ENCODE peak calls at places on chromosomes 5 and 9, in five cellular contexts. One of them, this sample, is unnamed.

GRCh38 chr9:116737137-116737546 is 50.0 kb downstream of the TRIM32 start:
- DNase-seq in A549: peak; percentile 79
- DNase-seq in fibroblast of villous mesenchyme: peak; percentile 73
- DNase-seq in astrocyte of the spinal cord: peak; percentile 60
- DNase-seq in body of pancreas: peak; percentile 88
- DNase-seq in this sample: peak; percentile 45

GRCh38 chr9:96327694-96328352 is 25.8 kb upstream of the HSD17B3 start:
- DNase-seq in A549: peak; percentile 50
- DNase-seq in fibroblast of villous mesenchyme: peak; percentile 64
- DNase-seq in astrocyte of the spinal cord: peak; percentile 69
- DNase-seq in body of pancreas: peak; percentile 58
- DNase-seq in this sample: peak; percentile 46

GRCh38 chr9:95055851-95056551 is 261.5 kb downstream of the FANCC start:
- DNase-seq in A549: no peak
- DNase-seq in fibroblast of villous mesenchyme: peak; percentile 71
- DNase-seq in astrocyte of the spinal cord: peak; percentile 65
- DNase-seq in body of pancreas: no peak
- DNase-seq in this sample: peak; percentile 72

GRCh38 chr9:37776328-37776727 is 8.5 kb downstream of the EXOSC3 start:
- DNase-seq in A549: no peak
- DNase-seq in fibroblast of villous mesenchyme: peak; percentile 32
- DNase-seq in astrocyte of the spinal cord: peak; percentile 25
- DNase-seq in body of pancreas: no peak
- DNase-seq in this sample: peak; percentile 46

GRCh38 chr5:84119252-84119651 is 265.4 kb downstream of the EDIL3 start:
- DNase-seq in A549: no peak
- DNase-seq in fibroblast of villous mesenchyme: no peak
- DNase-seq in astrocyte of the spinal cord: no peak
- DNase-seq in body of pancreas: no peak
- DNase-seq in this sample: no peak

GRCh38 chr5:71790433-71790832 is 71.4 kb downstream of the CARTPT start:
- DNase-seq in A549: no peak
- DNase-seq in fibroblast of villous mesenchyme: no peak
- DNase-seq in astrocyte of the spinal cord: no peak
- DNase-seq in body of pancreas: no peak
- DNase-seq in this sample: no peak

GRCh38 chr9:128552744-128553221 is 396 bp downstream of the SPTAN1 start:
- DNase-seq in A549: peak; percentile 24
- DNase-seq in fibroblast of villous mesenchyme: peak; percentile 32
- DNase-seq in astrocyte of the spinal cord: peak; percentile 30
- DNase-seq in body of pancreas: peak; percentile 65
- DNase-seq in this sample: peak; percentile 60

GRCh38 chr5:126195410-126196100 is 227.7 kb upstream of the GRAMD2B start:
- DNase-seq in A549: no peak
- DNase-seq in fibroblast of villous mesenchyme: no peak
- DNase-seq in astrocyte of the spinal cord: peak; percentile 5
- DNase-seq in body of pancreas: no peak
- DNase-seq in this sample: peak; percentile 24

GRCh38 chr9:108671156-108671555 is 184.6 kb downstream of the ACTL7B start:
- DNase-seq in A549: peak; percentile 45
- DNase-seq in fibroblast of villous mesenchyme: peak; percentile 37
- DNase-seq in astrocyte of the spinal cord: no peak
- DNase-seq in body of pancreas: no peak
- DNase-seq in this sample: peak; percentile 14

GRCh38 chr9:121073038-121073437 is 1.7 kb upstream of the CNTRL start:
- DNase-seq in A549: peak; percentile 41
- DNase-seq in fibroblast of villous mesenchyme: peak; percentile 59
- DNase-seq in astrocyte of the spinal cord: peak; percentile 38
- DNase-seq in body of pancreas: peak; percentile 27
- DNase-seq in this sample: peak; percentile 68

GRCh38 chr9:120659209-120659608 is 55.1 kb downstream of the MEGF9 start:
- DNase-seq in A549: no peak
- DNase-seq in fibroblast of villous mesenchyme: no peak
- DNase-seq in astrocyte of the spinal cord: no peak
- DNase-seq in body of pancreas: no peak
- DNase-seq in this sample: no peak

GRCh38 chr9:129584136-129584535 is 36.8 kb downstream of the C9orf50 start:
- DNase-seq in A549: peak; percentile 86
- DNase-seq in fibroblast of villous mesenchyme: peak; percentile 88
- DNase-seq in astrocyte of the spinal cord: peak; percentile 79
- DNase-seq in body of pancreas: peak; percentile 73
- DNase-seq in this sample: peak; percentile 88

GRCh38 chr9:107274953-107275422 is 8.1 kb upstream of the RAD23B start:
- DNase-seq in A549: peak; percentile 74
- DNase-seq in fibroblast of villous mesenchyme: peak; percentile 95
- DNase-seq in astrocyte of the spinal cord: peak; percentile 96
- DNase-seq in body of pancreas: no peak
- DNase-seq in this sample: peak; percentile 97

GRCh38 chr5:174997688-174998087 is 273.3 kb downstream of the MSX2 start:
- DNase-seq in A549: no peak
- DNase-seq in fibroblast of villous mesenchyme: no peak
- DNase-seq in astrocyte of the spinal cord: no peak
- DNase-seq in body of pancreas: no peak
- DNase-seq in this sample: no peak

GRCh38 chr5:180607861-180608571 is 16.7 kb upstream of the SCGB3A1 start:
- DNase-seq in A549: no peak
- DNase-seq in fibroblast of villous mesenchyme: peak; percentile 1
- DNase-seq in astrocyte of the spinal cord: no peak
- DNase-seq in body of pancreas: no peak
- DNase-seq in this sample: no peak

GRCh38 chr9:89149726-89150125 is 28.9 kb downstream of the SHC3 start:
- DNase-seq in A549: no peak
- DNase-seq in fibroblast of villous mesenchyme: no peak
- DNase-seq in astrocyte of the spinal cord: peak; percentile 54
- DNase-seq in body of pancreas: no peak
- DNase-seq in this sample: peak; percentile 72

GRCh38 chr5:57004800-57005199 is 52.9 kb upstream of the MIER3 start:
- DNase-seq in A549: peak; percentile 24
- DNase-seq in fibroblast of villous mesenchyme: no peak
- DNase-seq in astrocyte of the spinal cord: no peak
- DNase-seq in body of pancreas: no peak
- DNase-seq in this sample: no peak

GRCh38 chr9:126126012-126126411 is 200.6 kb upstream of the MVB12B start:
- DNase-seq in A549: no peak
- DNase-seq in fibroblast of villous mesenchyme: no peak
- DNase-seq in astrocyte of the spinal cord: no peak
- DNase-seq in body of pancreas: no peak
- DNase-seq in this sample: no peak

GRCh38 chr9:14437336-14438231 is 123.6 kb upstream of the NFIB start:
- DNase-seq in A549: no peak
- DNase-seq in fibroblast of villous mesenchyme: no peak
- DNase-seq in astrocyte of the spinal cord: no peak
- DNase-seq in body of pancreas: no peak
- DNase-seq in this sample: peak; percentile 14

GRCh38 chr5:175824621-175825020 is 46.8 kb upstream of the CPLX2 start:
- DNase-seq in A549: no peak
- DNase-seq in fibroblast of villous mesenchyme: no peak
- DNase-seq in astrocyte of the spinal cord: no peak
- DNase-seq in body of pancreas: no peak
- DNase-seq in this sample: no peak

GRCh38 chr5:1877434-1878049 is 5.2 kb downstream of the IRX4 start:
- DNase-seq in A549: no peak
- DNase-seq in fibroblast of villous mesenchyme: no peak
- DNase-seq in astrocyte of the spinal cord: no peak
- DNase-seq in body of pancreas: no peak
- DNase-seq in this sample: no peak

GRCh38 chr5:116629168-116629567 is 54.5 kb upstream of the SEMA6A start:
- DNase-seq in A549: no peak
- DNase-seq in fibroblast of villous mesenchyme: no peak
- DNase-seq in astrocyte of the spinal cord: no peak
- DNase-seq in body of pancreas: no peak
- DNase-seq in this sample: no peak

GRCh38 chr5:29016067-29016466 is 1977.7 kb upstream of the CDH9 start:
- DNase-seq in A549: peak; percentile 25
- DNase-seq in fibroblast of villous mesenchyme: no peak
- DNase-seq in astrocyte of the spinal cord: no peak
- DNase-seq in body of pancreas: no peak
- DNase-seq in this sample: no peak

GRCh38 chr5:134139377-134139851 is 24.9 kb downstream of the TCF7 start:
- DNase-seq in A549: no peak
- DNase-seq in fibroblast of villous mesenchyme: no peak
- DNase-seq in astrocyte of the spinal cord: no peak
- DNase-seq in body of pancreas: peak; percentile 4
- DNase-seq in this sample: no peak

GRCh38 chr9:125568616-125569015 is 138.4 kb downstream of the MAPKAP1 start:
- DNase-seq in A549: no peak
- DNase-seq in fibroblast of villous mesenchyme: peak; percentile 39
- DNase-seq in astrocyte of the spinal cord: no peak
- DNase-seq in body of pancreas: no peak
- DNase-seq in this sample: peak; percentile 31

GRCh38 chr5:68562308-68562707 is 346.8 kb downstream of the PIK3R1 start:
- DNase-seq in A549: no peak
- DNase-seq in fibroblast of villous mesenchyme: peak; percentile 45
- DNase-seq in astrocyte of the spinal cord: peak; percentile 64
- DNase-seq in body of pancreas: peak; percentile 77
- DNase-seq in this sample: peak; percentile 58

DNA sequence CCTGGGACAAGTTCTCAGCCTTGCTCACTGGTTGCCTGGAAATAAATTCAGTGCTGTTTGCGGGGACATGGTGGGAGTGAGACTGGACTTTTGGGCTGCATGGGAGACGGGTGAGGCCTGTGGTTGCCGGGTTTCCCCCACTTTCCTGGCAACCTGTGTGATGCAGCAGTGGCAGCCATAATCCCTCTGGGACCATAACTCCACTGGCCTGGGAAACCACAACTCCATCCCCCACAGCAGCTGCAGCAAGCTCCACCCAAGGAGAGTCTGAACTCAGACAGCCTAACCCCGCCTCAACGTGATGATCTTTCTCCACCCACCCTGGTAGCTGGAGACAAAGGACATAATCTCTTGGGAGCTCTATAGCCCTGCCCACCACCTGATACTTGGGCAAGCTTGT is 349.9 kb downstream of the PIK3R1 start:
- DNase-seq in A549: no peak
- DNase-seq in fibroblast of villous mesenchyme: no peak
- DNase-seq in astrocyte of the spinal cord: no peak
- DNase-seq in body of pancreas: no peak
- DNase-seq in this sample: no peak
- TF ChIP-seq CTCF in A549: no peak
- TF ChIP-seq CTCF in fibroblast of villous mesenchyme: no peak
- TF ChIP-seq CTCF in astrocyte of the spinal cord: no peak
- TF ChIP-seq CTCF in body of pancreas: no peak
- TF ChIP-seq CTCF in this sample: no peak

DNA sequence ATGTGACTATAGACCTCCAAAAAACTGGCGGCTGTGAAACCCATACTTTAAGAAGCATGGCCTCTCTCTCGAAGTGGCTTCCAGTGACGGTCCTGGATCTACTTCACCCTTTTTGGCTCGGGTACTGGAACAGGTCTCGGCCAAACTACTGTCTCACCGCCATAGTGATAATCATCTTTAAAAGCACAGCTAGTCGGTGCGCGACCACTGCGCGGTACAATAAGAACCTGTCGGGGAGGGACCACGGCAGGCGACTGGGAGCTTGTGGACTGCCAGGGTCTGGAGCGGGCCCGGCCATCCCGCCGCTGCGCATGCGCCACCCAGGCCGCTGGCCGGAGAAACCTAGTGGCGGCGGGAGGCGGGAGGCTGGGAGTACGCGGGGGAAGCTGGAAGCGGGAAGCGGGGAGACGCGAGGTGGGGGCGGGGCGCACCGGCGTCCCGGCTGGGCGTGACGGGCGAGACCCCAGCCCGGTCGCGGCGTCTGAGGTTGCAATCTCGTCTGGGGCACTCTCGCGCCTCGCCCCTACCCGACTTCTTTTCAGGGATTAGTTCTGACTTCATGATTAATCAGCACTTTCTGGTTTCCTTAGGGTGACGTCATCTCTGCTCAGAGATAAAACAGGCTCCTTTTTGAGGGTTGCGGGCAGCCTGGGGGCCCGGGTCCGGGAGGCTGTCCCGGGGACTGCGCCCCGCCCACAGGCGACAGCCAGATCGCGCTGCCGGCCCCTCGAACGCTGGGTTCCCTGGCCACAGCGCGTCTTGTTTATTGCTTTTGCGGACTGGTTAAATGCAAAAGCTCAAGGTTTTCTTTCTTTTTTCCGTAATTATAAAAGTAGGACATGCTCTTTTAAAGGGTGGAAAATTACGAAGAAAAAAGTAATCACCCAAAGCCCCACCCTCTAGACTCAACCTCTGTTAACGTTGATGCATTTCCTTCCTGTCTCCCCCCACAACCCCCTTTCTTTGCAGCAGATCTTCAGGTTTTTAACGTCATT is 266.8 kb downstream of the CWC27 start:
- DNase-seq in A549: peak; percentile 89
- DNase-seq in fibroblast of villous mesenchyme: peak; percentile 97
- DNase-seq in astrocyte of the spinal cord: peak; percentile 94
- DNase-seq in body of pancreas: peak; percentile 92
- DNase-seq in this sample: peak; percentile 95
- H3K4me3 ChIP-seq in A549: peak overlapping the region; percentile 55
- H3K4me3 ChIP-seq in fibroblast of villous mesenchyme: peak overlapping the region; percentile 60
- H3K4me3 ChIP-seq in astrocyte of the spinal cord: peak overlapping the region; percentile 46
- H3K4me3 ChIP-seq in body of pancreas: peak overlapping the region; percentile 50
- H3K4me3 ChIP-seq in this sample: peak overlapping the region; percentile 62

DNA sequence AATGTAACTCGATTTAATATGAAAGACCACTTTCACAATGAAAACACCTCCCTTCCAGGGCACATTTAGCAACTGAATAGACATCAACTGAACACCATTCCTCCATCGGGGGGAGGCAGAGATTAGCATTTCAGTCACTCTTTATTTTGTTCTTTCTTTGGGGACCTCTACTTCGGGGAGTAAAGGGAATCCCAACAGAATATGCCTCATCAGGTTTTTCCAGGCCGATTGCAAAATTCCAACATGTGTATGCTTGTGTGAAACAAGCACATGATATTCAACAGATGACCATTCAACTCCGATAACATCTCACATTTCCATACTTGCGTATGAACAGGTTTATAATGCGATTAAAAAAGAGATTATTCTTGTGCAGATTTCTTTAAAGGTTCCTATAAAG is 124.2 kb upstream of the RETREG1 start:
- DNase-seq in A549: no peak
- DNase-seq in fibroblast of villous mesenchyme: peak; percentile 93
- DNase-seq in astrocyte of the spinal cord: peak; percentile 14
- DNase-seq in body of pancreas: no peak
- DNase-seq in this sample: peak; percentile 12
- TF ChIP-seq CTCF in A549: no peak
- TF ChIP-seq CTCF in fibroblast of villous mesenchyme: no peak
- TF ChIP-seq CTCF in astrocyte of the spinal cord: no peak
- TF ChIP-seq CTCF in body of pancreas: no peak
- TF ChIP-seq CTCF in this sample: no peak

GRCh38 chr9:136242908-136243525 is 2.6 kb downstream of the QSOX2 start:
- DNase-seq in A549: peak; percentile 25
- DNase-seq in fibroblast of villous mesenchyme: no peak
- DNase-seq in astrocyte of the spinal cord: no peak
- DNase-seq in body of pancreas: no peak
- DNase-seq in this sample: peak; percentile 34
- H3K4me3 ChIP-seq in A549: no peak overlapping the region
- H3K4me3 ChIP-seq in fibroblast of villous mesenchyme: no peak overlapping the region
- H3K4me3 ChIP-seq in astrocyte of the spinal cord: no peak overlapping the region
- H3K4me3 ChIP-seq in body of pancreas: no peak overlapping the region
- H3K4me3 ChIP-seq in this sample: no peak overlapping the region

GRCh38 chr5:68531970-68532369 is 316.4 kb downstream of the PIK3R1 start:
- DNase-seq in A549: no peak
- DNase-seq in fibroblast of villous mesenchyme: no peak
- DNase-seq in astrocyte of the spinal cord: no peak
- DNase-seq in body of pancreas: no peak
- DNase-seq in this sample: no peak
- TF ChIP-seq CTCF in A549: no peak
- TF ChIP-seq CTCF in fibroblast of villous mesenchyme: no peak
- TF ChIP-seq CTCF in astrocyte of the spinal cord: no peak
- TF ChIP-seq CTCF in body of pancreas: no peak
- TF ChIP-seq CTCF in this sample: no peak

GRCh38 chr5:16933337-16933736 is 2.8 kb downstream of the MYO10 start:
- DNase-seq in A549: no peak
- DNase-seq in fibroblast of villous mesenchyme: no peak
- DNase-seq in astrocyte of the spinal cord: no peak
- DNase-seq in body of pancreas: no peak
- DNase-seq in this sample: no peak
- H3K4me3 ChIP-seq in A549: peak overlapping the region; percentile 89
- H3K4me3 ChIP-seq in fibroblast of villous mesenchyme: peak overlapping the region; percentile 96
- H3K4me3 ChIP-seq in astrocyte of the spinal cord: peak overlapping the region; percentile 88
- H3K4me3 ChIP-seq in body of pancreas: no peak overlapping the region
- H3K4me3 ChIP-seq in this sample: peak overlapping the region; percentile 87

GRCh38 chr5:72848474-72849428 is 32.3 kb downstream of the TNPO1 start:
- DNase-seq in A549: peak; percentile 40
- DNase-seq in fibroblast of villous mesenchyme: peak; percentile 41
- DNase-seq in astrocyte of the spinal cord: peak; percentile 23
- DNase-seq in body of pancreas: peak; percentile 67
- DNase-seq in this sample: peak; percentile 68
- TF ChIP-seq CTCF in A549: no peak
- TF ChIP-seq CTCF in fibroblast of villous mesenchyme: no peak
- TF ChIP-seq CTCF in astrocyte of the spinal cord: no peak
- TF ChIP-seq CTCF in body of pancreas: peak; percentile 11
- TF ChIP-seq CTCF in this sample: no peak